ENCODE peak calls at places on chromosomes 13 and 19, in five cellular contexts. One of them, this sample, is unnamed. For H3K36me3, the result is how much of the 10 kb centered on the place peaks cover.

GRCh38 chr19:729564-730381 is 21.0 kb downstream of the PALM start:
- DNase-seq in thoracic aorta: no peak
- DNase-seq in IMR-90: no peak
- DNase-seq in stomach: no peak
- DNase-seq in body of pancreas: no peak
- DNase-seq in this sample: no peak

GRCh38 chr13:23703241-23703640 is 133.0 kb downstream of the TNFRSF19 start:
- DNase-seq in stomach: no peak
- DNase-seq in body of pancreas: no peak
- DNase-seq in IMR-90: no peak
- DNase-seq in thoracic aorta: no peak
- DNase-seq in this sample: no peak

GRCh38 chr13:113906566-113906965 is 42.7 kb upstream of the GAS6 start:
- DNase-seq in thoracic aorta: no peak
- DNase-seq in body of pancreas: peak
- DNase-seq in IMR-90: no peak
- DNase-seq in stomach: peak
- DNase-seq in this sample: no peak

GRCh38 chr19:14073925-14074838 is 1.6 kb downstream of the MISP3 start:
- DNase-seq in body of pancreas: no peak
- DNase-seq in stomach: peak
- DNase-seq in IMR-90: peak
- DNase-seq in thoracic aorta: no peak
- DNase-seq in this sample: no peak

GRCh38 chr13:39038569-39038898 is 278 bp downstream of the NHLRC3 start:
- DNase-seq in stomach: no peak
- DNase-seq in body of pancreas: no peak
- DNase-seq in thoracic aorta: no peak
- DNase-seq in IMR-90: no peak
- DNase-seq in this sample: peak

GRCh38 chr19:56291857-56292256 is 19.3 kb downstream of the EDDM13 start:
- DNase-seq in thoracic aorta: no peak
- DNase-seq in stomach: no peak
- DNase-seq in body of pancreas: no peak
- DNase-seq in IMR-90: no peak
- DNase-seq in this sample: no peak

GRCh38 chr19:41299755-41300089 is 10.2 kb upstream of the CCDC97 start:
- DNase-seq in stomach: peak
- DNase-seq in thoracic aorta: no peak
- DNase-seq in body of pancreas: no peak
- DNase-seq in IMR-90: peak
- DNase-seq in this sample: no peak

GRCh38 chr13:97726664-97727235 is 226.7 kb upstream of the IPO5 start:
- DNase-seq in body of pancreas: no peak
- DNase-seq in thoracic aorta: no peak
- DNase-seq in IMR-90: no peak
- DNase-seq in stomach: no peak
- DNase-seq in this sample: no peak

GRCh38 chr19:56538761-56539263 is at the start of gene ZFP28:
- DNase-seq in stomach: no peak
- DNase-seq in body of pancreas: peak
- DNase-seq in thoracic aorta: peak
- DNase-seq in IMR-90: no peak
- DNase-seq in this sample: no peak

GRCh38 chr19:3987619-3988371 is 2.5 kb upstream of the EEF2 start:
- DNase-seq in thoracic aorta: peak
- DNase-seq in IMR-90: peak
- DNase-seq in body of pancreas: peak
- DNase-seq in stomach: peak
- DNase-seq in this sample: peak

GRCh38 chr19:48419158-48419920 is 25.9 kb downstream of the GRIN2D start:
- DNase-seq in stomach: peak
- DNase-seq in thoracic aorta: no peak
- DNase-seq in body of pancreas: no peak
- DNase-seq in IMR-90: peak
- DNase-seq in this sample: peak

GRCh38 chr13:30737511-30738342 is 2.4 kb downstream of the ALOX5AP start:
- DNase-seq in body of pancreas: no peak
- DNase-seq in thoracic aorta: no peak
- DNase-seq in IMR-90: no peak
- DNase-seq in stomach: no peak
- DNase-seq in this sample: no peak

GRCh38 chr13:31749929-31750328 is 10.6 kb downstream of the RXFP2 start:
- DNase-seq in IMR-90: peak
- DNase-seq in body of pancreas: no peak
- DNase-seq in stomach: no peak
- DNase-seq in thoracic aorta: no peak
- DNase-seq in this sample: no peak

GRCh38 chr19:41696402-41697197 is 8.5 kb upstream of the CEACAM7 start:
- DNase-seq in thoracic aorta: no peak
- DNase-seq in IMR-90: no peak
- DNase-seq in body of pancreas: no peak
- DNase-seq in stomach: peak
- DNase-seq in this sample: no peak

GRCh38 chr13:23279321-23279720 is 98.5 kb downstream of the SGCG start:
- DNase-seq in body of pancreas: no peak
- DNase-seq in IMR-90: no peak
- DNase-seq in thoracic aorta: no peak
- DNase-seq in stomach: no peak
- DNase-seq in this sample: no peak

GRCh38 chr13:106140476-106140875 is 395.0 kb downstream of the EFNB2 start:
- DNase-seq in body of pancreas: no peak
- DNase-seq in stomach: no peak
- DNase-seq in thoracic aorta: no peak
- DNase-seq in IMR-90: no peak
- DNase-seq in this sample: no peak

GRCh38 chr13:43251967-43252366 is 228.6 kb downstream of the DNAJC15 start:
- DNase-seq in IMR-90: no peak
- DNase-seq in stomach: no peak
- DNase-seq in thoracic aorta: no peak
- DNase-seq in body of pancreas: no peak
- DNase-seq in this sample: no peak

GRCh38 chr13:71659427-71659826 is 207.6 kb downstream of the DACH1 start:
- DNase-seq in IMR-90: no peak
- DNase-seq in thoracic aorta: no peak
- DNase-seq in stomach: no peak
- DNase-seq in body of pancreas: no peak
- DNase-seq in this sample: no peak

GRCh38 chr13:98504371-98504963 is 72.4 kb downstream of the STK24 start:
- DNase-seq in body of pancreas: no peak
- DNase-seq in stomach: no peak
- DNase-seq in IMR-90: no peak
- DNase-seq in thoracic aorta: no peak
- DNase-seq in this sample: no peak

GRCh38 chr19:19663292-19664120 is at the start of gene ATP13A1:
- DNase-seq in stomach: peak
- DNase-seq in body of pancreas: peak
- DNase-seq in IMR-90: peak
- DNase-seq in thoracic aorta: peak
- DNase-seq in this sample: peak

GRCh38 chr13:97191143-97191542 is 31.0 kb upstream of the MBNL2 start:
- DNase-seq in IMR-90: no peak
- DNase-seq in stomach: no peak
- DNase-seq in thoracic aorta: no peak
- DNase-seq in body of pancreas: no peak
- DNase-seq in this sample: no peak

GRCh38 chr13:34078334-34078999 is 260.5 kb downstream of the RFC3 start:
- DNase-seq in IMR-90: no peak
- DNase-seq in stomach: no peak
- DNase-seq in thoracic aorta: no peak
- DNase-seq in body of pancreas: no peak
- DNase-seq in this sample: no peak

GRCh38 chr13:35996360-35996759 is 134.8 kb downstream of the DCLK1 start:
- DNase-seq in thoracic aorta: no peak
- DNase-seq in body of pancreas: no peak
- DNase-seq in stomach: no peak
- DNase-seq in IMR-90: no peak
- DNase-seq in this sample: no peak

GRCh38 chr19:39307822-39308530 is 11.8 kb downstream of the IFNL1 start:
- DNase-seq in body of pancreas: no peak
- DNase-seq in IMR-90: no peak
- DNase-seq in stomach: no peak
- DNase-seq in thoracic aorta: no peak
- DNase-seq in this sample: no peak

GRCh38 chr13:31310781-31311180 is 111.0 kb downstream of the B3GLCT start:
- DNase-seq in stomach: no peak
- DNase-seq in body of pancreas: no peak
- DNase-seq in IMR-90: peak
- DNase-seq in thoracic aorta: no peak
- DNase-seq in this sample: no peak

GRCh38 chr19:16591803-16592556 is 19.8 kb upstream of the SLC35E1 start:
- DNase-seq in IMR-90: peak
- DNase-seq in body of pancreas: no peak
- DNase-seq in thoracic aorta: no peak
- DNase-seq in stomach: no peak
- DNase-seq in this sample: no peak

GRCh38 chr19:46904114-46905060 is 43.6 kb downstream of the ARHGAP35 start:
- DNase-seq in IMR-90: peak
- DNase-seq in body of pancreas: no peak
- DNase-seq in stomach: no peak
- DNase-seq in thoracic aorta: no peak
- DNase-seq in this sample: no peak

GRCh38 chr13:60990032-60990733 is 425.5 kb downstream of the PCDH20 start:
- DNase-seq in body of pancreas: peak
- DNase-seq in stomach: peak
- DNase-seq in IMR-90: no peak
- DNase-seq in thoracic aorta: no peak
- DNase-seq in this sample: no peak

GRCh38 chr19:13974073-13974472 is 21.8 kb downstream of the DCAF15 start:
- DNase-seq in IMR-90: no peak
- DNase-seq in thoracic aorta: no peak
- DNase-seq in stomach: peak
- DNase-seq in body of pancreas: no peak
- DNase-seq in this sample: no peak

DNA sequence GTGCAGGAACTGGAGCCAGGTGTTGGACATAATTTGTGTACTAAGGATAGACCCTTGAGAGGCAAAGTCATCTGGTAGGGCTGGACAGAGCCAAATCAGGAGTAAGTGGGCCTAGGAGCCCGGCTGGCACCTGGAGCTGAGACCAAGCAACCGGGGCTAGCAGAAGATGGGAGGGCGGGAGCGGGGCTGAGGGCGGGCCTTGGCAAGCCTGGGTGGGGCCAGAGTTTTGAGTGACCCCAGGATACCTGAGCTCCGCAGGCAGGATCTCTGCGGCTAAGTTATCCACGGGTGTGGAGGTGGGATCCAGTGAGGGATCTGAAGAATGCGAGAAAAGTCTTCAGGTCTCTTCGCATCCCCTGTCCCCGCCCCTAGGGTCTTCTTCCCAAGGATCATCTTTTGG is 8.2 kb downstream of the HOOK2 start:
- DNase-seq in stomach: no peak
- DNase-seq in thoracic aorta: no peak
- DNase-seq in body of pancreas: no peak
- DNase-seq in IMR-90: no peak
- DNase-seq in this sample: no peak
- H3K36me3 ChIP-seq in stomach: under half
- H3K36me3 ChIP-seq in thoracic aorta: under half
- H3K36me3 ChIP-seq in body of pancreas: under half
- H3K36me3 ChIP-seq in IMR-90: under half
- H3K36me3 ChIP-seq in this sample: under half

GRCh38 chr19:52170863-52171320 is 529 bp downstream of the ZNF836 start:
- DNase-seq in thoracic aorta: no peak
- DNase-seq in IMR-90: no peak
- DNase-seq in body of pancreas: peak
- DNase-seq in stomach: no peak
- DNase-seq in this sample: no peak

GRCh38 chr19:52170304-52170703 is 1.1 kb downstream of the ZNF836 start:
- DNase-seq in IMR-90: no peak
- DNase-seq in stomach: no peak
- DNase-seq in thoracic aorta: no peak
- DNase-seq in body of pancreas: no peak
- DNase-seq in this sample: no peak

GRCh38 chr19:52176574-52176973 is 5.2 kb upstream of the ZNF836 start:
- DNase-seq in thoracic aorta: no peak
- DNase-seq in body of pancreas: no peak
- DNase-seq in IMR-90: no peak
- DNase-seq in stomach: peak
- DNase-seq in this sample: no peak

GRCh38 chr19:52171321-52172169 is at the start of gene ZNF836:
- DNase-seq in body of pancreas: peak
- DNase-seq in thoracic aorta: peak
- DNase-seq in IMR-90: peak
- DNase-seq in stomach: peak
- DNase-seq in this sample: peak

DNA sequence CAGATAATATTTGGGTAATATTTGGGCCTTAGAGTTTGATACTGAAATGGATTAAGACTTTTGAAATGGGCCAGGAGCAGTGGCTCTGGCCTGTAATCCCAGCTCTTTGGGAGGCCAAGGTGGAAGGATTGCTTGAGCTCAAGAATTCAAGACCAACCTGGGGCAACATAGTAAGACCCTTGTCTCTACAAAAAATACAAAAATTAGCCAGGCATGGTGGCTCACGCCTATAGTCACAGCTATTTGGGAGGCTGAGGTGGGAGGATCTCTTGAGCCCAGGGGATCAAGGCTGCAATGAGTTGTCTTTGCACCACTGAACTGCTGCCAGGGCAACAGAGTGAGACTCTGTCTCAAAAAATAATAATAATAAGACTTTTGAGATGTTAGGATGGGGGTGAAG is 926 bp upstream of the ZNF836 start:
- DNase-seq in thoracic aorta: no peak
- DNase-seq in IMR-90: no peak
- DNase-seq in stomach: no peak
- DNase-seq in body of pancreas: no peak
- DNase-seq in this sample: no peak
- H3K4me3 ChIP-seq in thoracic aorta: peak
- H3K4me3 ChIP-seq in IMR-90: no peak
- H3K4me3 ChIP-seq in stomach: no peak
- H3K4me3 ChIP-seq in body of pancreas: no peak
- H3K4me3 ChIP-seq in this sample: no peak

GRCh38 chr19:6417713-6418561 is 6.7 kb downstream of the KHSRP start:
- DNase-seq in stomach: no peak
- DNase-seq in IMR-90: peak
- DNase-seq in body of pancreas: peak
- DNase-seq in thoracic aorta: no peak
- DNase-seq in this sample: no peak

GRCh38 chr19:6424190-6424938 is at the start of gene KHSRP:
- DNase-seq in stomach: no peak
- DNase-seq in body of pancreas: no peak
- DNase-seq in IMR-90: no peak
- DNase-seq in thoracic aorta: no peak
- DNase-seq in this sample: no peak

GRCh38 chr19:6423499-6424189 is 967 bp downstream of the KHSRP start:
- DNase-seq in thoracic aorta: no peak
- DNase-seq in body of pancreas: peak
- DNase-seq in stomach: no peak
- DNase-seq in IMR-90: peak
- DNase-seq in this sample: no peak

GRCh38 chr19:6418562-6418932 is 6.1 kb downstream of the KHSRP start:
- DNase-seq in IMR-90: no peak
- DNase-seq in body of pancreas: no peak
- DNase-seq in stomach: no peak
- DNase-seq in thoracic aorta: no peak
- DNase-seq in this sample: no peak

GRCh38 chr19:6421075-6422014 is 3.3 kb downstream of the KHSRP start:
- DNase-seq in thoracic aorta: no peak
- DNase-seq in stomach: no peak
- DNase-seq in body of pancreas: no peak
- DNase-seq in IMR-90: no peak
- DNase-seq in this sample: no peak
- H3K36me3 ChIP-seq in thoracic aorta: under half
- H3K36me3 ChIP-seq in stomach: half or more
- H3K36me3 ChIP-seq in body of pancreas: under half
- H3K36me3 ChIP-seq in IMR-90: half or more
- H3K36me3 ChIP-seq in this sample: half or more

GRCh38 chr19:30535011-30535410 is 162.8 kb downstream of the ZNF536 start:
- DNase-seq in thoracic aorta: no peak
- DNase-seq in IMR-90: no peak
- DNase-seq in body of pancreas: no peak
- DNase-seq in stomach: no peak
- DNase-seq in this sample: no peak
- H3K4me3 ChIP-seq in thoracic aorta: no peak
- H3K4me3 ChIP-seq in IMR-90: no peak
- H3K4me3 ChIP-seq in body of pancreas: no peak
- H3K4me3 ChIP-seq in stomach: no peak
- H3K4me3 ChIP-seq in this sample: no peak